ENCODE peak calls at places on chromosomes 5 and 9, in seven cellular contexts. G is naive thymus-derived CD4-positive, alpha-beta T cell; Z is NCI-H1105; I is activated CD8-positive, alpha-beta T cell treated with anti-CD3 and anti-CD28 coated beads for 36 hours; E is aorta; D is body of pancreas; X is heart left ventricle. A is an unnamed sample.

GRCh38 chr5:78983601-78984000 is 1.5 kb downstream of the ARSB start:
- DNase-seq in G (no peak), Z (no peak), I (no peak), E (no peak), D (no peak), X (no peak), A (no peak)

GRCh38 chr9:136022731-136023400 is 61.7 kb upstream of the UBAC1 start:
- DNase-seq in G (no peak), Z (no peak), I (no peak), E (no peak), D (no peak), X (no peak), A (no peak)

GRCh38 chr9:91905958-91906585 is 44.0 kb downstream of the ROR2 start:
- DNase-seq in G (no peak), Z (no peak), I (peak), E (peak), D (no peak), X (peak), A (no peak)

GRCh38 chr5:10111575-10111974 is 138.1 kb downstream of the ATPSCKMT start:
- DNase-seq in G (no peak), Z (no peak), I (peak), E (no peak), D (no peak), X (no peak), A (no peak)

GRCh38 chr5:122559676-122560075 is 215.2 kb upstream of the SNX2 start:
- DNase-seq in G (no peak), Z (no peak), I (no peak), E (no peak), D (no peak), X (no peak), A (no peak)

GRCh38 chr9:4298255-4299005 is 1.4 kb downstream of the GLIS3 start:
- DNase-seq in G (no peak), Z (peak), I (peak), E (peak), D (peak), X (peak), A (no peak)

GRCh38 chr9:89319015-89319905 is 960 bp downstream of the SECISBP2 start:
- DNase-seq in G (no peak), Z (no peak), I (no peak), E (no peak), D (no peak), X (no peak), A (no peak)

GRCh38 chr5:72129730-72130129 is 22.5 kb downstream of the MAP1B start:
- DNase-seq in G (no peak), Z (no peak), I (no peak), E (no peak), D (no peak), X (no peak), A (no peak)

GRCh38 chr5:108303611-108304010 is 78.3 kb downstream of the FBXL17 start:
- DNase-seq in G (no peak), Z (no peak), I (no peak), E (no peak), D (no peak), X (no peak), A (no peak)

GRCh38 chr5:85077581-85077980 is 692.9 kb upstream of the EDIL3 start:
- DNase-seq in G (no peak), Z (no peak), I (no peak), E (no peak), D (no peak), X (no peak), A (no peak)

GRCh38 chr9:18566125-18566524 is 92.2 kb downstream of the ADAMTSL1 start:
- DNase-seq in G (no peak), Z (no peak), I (no peak), E (no peak), D (no peak), X (no peak), A (peak)

GRCh38 chr9:88733651-88734470 is 198.9 kb downstream of the NXNL2 start:
- DNase-seq in G (no peak), Z (no peak), I (no peak), E (peak), D (no peak), X (no peak), A (no peak)

GRCh38 chr5:118371973-118372650 is 616.2 kb downstream of the DTWD2 start:
- DNase-seq in G (no peak), Z (peak), I (no peak), E (no peak), D (no peak), X (peak), A (no peak)

GRCh38 chr9:38389313-38389712 is 3.2 kb upstream of the ALDH1B1 start:
- DNase-seq in G (no peak), Z (no peak), I (no peak), E (no peak), D (no peak), X (no peak), A (no peak)

GRCh38 chr9:114186793-114187289 is 31.5 kb downstream of the COL27A1 start:
- DNase-seq in G (no peak), Z (no peak), I (no peak), E (no peak), D (no peak), X (no peak), A (no peak)

GRCh38 chr5:59090323-59090722 is 507.4 kb downstream of the RAB3C start:
- DNase-seq in G (no peak), Z (no peak), I (no peak), E (no peak), D (no peak), X (no peak), A (no peak)